ENCODE peak calls at places on chromosome 3, in seven cellular contexts. I is spleen, J is IMR-90, M is A549, Y is GM12878, R is HCT116, D is stomach. B is an unnamed sample. For H3K4me1, the result is how much of the 10 kb centered on the place peaks cover.

GRCh38 chr3:150094150-150094932 is 123.6 kb upstream of the PFN2 start:
- DNase-seq in M (no peak), J (peak), Y (no peak), R (peak), D (no peak), I (no peak), B (no peak)

GRCh38 chr3:83913381-83913780 is 1045.4 kb upstream of the CADM2 start:
- DNase-seq in M (no peak), D (no peak), J (no peak), Y (no peak), I (no peak), R (no peak), B (no peak)

GRCh38 chr3:156964562-156964961 is 138.4 kb downstream of the LEKR1 start:
- DNase-seq in R (no peak), M (no peak), I (no peak), Y (no peak), J (peak), D (no peak), B (no peak)

GRCh38 chr3:134428396-134428795 is 54.1 kb upstream of the AMOTL2 start:
- DNase-seq in R (no peak), D (no peak), M (no peak), I (no peak), J (peak), Y (no peak), B (no peak)

GRCh38 chr3:53545365-53546031 is 51.1 kb downstream of the CACNA1D start:
- DNase-seq in I (no peak), M (no peak), D (no peak), Y (no peak), J (no peak), R (no peak), B (no peak)

GRCh38 chr3:48765376-48765775 is 48.4 kb upstream of the IP6K2 start:
- DNase-seq in R (no peak), Y (no peak), J (no peak), M (peak), I (no peak), D (peak), B (no peak)

GRCh38 chr3:188683032-188683491 is 488.7 kb upstream of the TPRG1 start:
- DNase-seq in Y (no peak), I (no peak), R (no peak), J (peak), D (no peak), M (no peak), B (no peak)

GRCh38 chr3:64244011-64244942 is 19.0 kb upstream of the PRICKLE2 start:
- DNase-seq in D (no peak), J (no peak), Y (no peak), I (no peak), R (peak), M (peak), B (no peak)

GRCh38 chr3:169498336-169498735 is 165.2 kb downstream of the MECOM start:
- DNase-seq in J (no peak), M (no peak), Y (no peak), D (no peak), R (no peak), I (no peak), B (no peak)

GRCh38 chr3:77079988-77080585 is 40.2 kb downstream of the ROBO2 start:
- DNase-seq in M (no peak), J (no peak), D (no peak), I (no peak), Y (no peak), R (no peak), B (no peak)

GRCh38 chr3:141051641-141052569 is 758 bp downstream of the SPSB4 start:
- DNase-seq in D (no peak), Y (no peak), M (peak), J (peak), I (no peak), R (no peak), B (no peak)

GRCh38 chr3:30180305-30181275 is 425.8 kb upstream of the TGFBR2 start:
- DNase-seq in R (no peak), M (no peak), J (no peak), I (no peak), D (no peak), Y (no peak), B (no peak)

GRCh38 chr3:124569761-124570160 is 160.5 kb upstream of the UMPS start:
- DNase-seq in Y (no peak), R (no peak), J (no peak), M (no peak), I (no peak), D (peak), B (peak)

GRCh38 chr3:139204756-139205155 is 139.1 kb upstream of the MRPS22 start:
- DNase-seq in J (peak), R (no peak), M (no peak), D (no peak), I (no peak), Y (no peak), B (no peak)

GRCh38 chr3:131907809-131908208 is 127.0 kb downstream of the CPNE4 start:
- DNase-seq in I (no peak), M (no peak), D (no peak), J (no peak), Y (no peak), R (no peak), B (peak)

GRCh38 chr3:29215948-29216347 is 64.9 kb upstream of the RBMS3 start:
- DNase-seq in M (no peak), I (no peak), Y (no peak), D (no peak), R (no peak), J (peak), B (no peak)

GRCh38 chr3:21752749-21753347 is 1.8 kb upstream of the ZNF385D start:
- DNase-seq in I (no peak), M (peak), D (no peak), R (no peak), J (peak), Y (no peak), B (no peak)

GRCh38 chr3:109803274-109803673 is 465.9 kb upstream of the DPPA4 start:
- DNase-seq in Y (no peak), M (peak), D (no peak), I (no peak), R (peak), J (no peak), B (no peak)

GRCh38 chr3:175386630-175387029 is 527.5 kb downstream of the NAALADL2 start:
- DNase-seq in D (no peak), I (no peak), Y (no peak), R (no peak), J (peak), M (peak), B (no peak)

GRCh38 chr3:174099724-174100123 is 702.2 kb downstream of the NLGN1 start:
- DNase-seq in J (no peak), Y (no peak), D (no peak), R (no peak), I (no peak), M (no peak), B (no peak)

GRCh38 chr3:78258798-78259197 is 1218.9 kb downstream of the ROBO2 start:
- DNase-seq in J (peak), I (no peak), D (no peak), R (no peak), M (no peak), Y (no peak), B (no peak)

GRCh38 chr3:175274474-175275218 is 415.5 kb downstream of the NAALADL2 start:
- DNase-seq in I (no peak), R (no peak), J (no peak), D (no peak), Y (no peak), M (no peak), B (no peak)

GRCh38 chr3:60610441-60611112 is 640.7 kb downstream of the FHIT start:
- DNase-seq in J (peak), D (peak), Y (no peak), I (no peak), R (no peak), M (no peak), B (peak)

GRCh38 chr3:177437513-177438337 is 240.4 kb upstream of the TBL1XR1 start:
- DNase-seq in Y (no peak), J (no peak), D (no peak), R (no peak), I (no peak), M (no peak), B (no peak)

GRCh38 chr3:193593666-193594025 is 638 bp downstream of the OPA1 start:
- DNase-seq in I (no peak), D (no peak), Y (no peak), J (peak), M (peak), R (no peak), B (no peak)

GRCh38 chr3:44434834-44435510 is 42.5 kb downstream of the ZNF445 start:
- DNase-seq in I (no peak), J (no peak), R (no peak), M (no peak), Y (no peak), D (no peak), B (no peak)

GRCh38 chr3:24343084-24343783 is 151.4 kb downstream of the THRB start:
- DNase-seq in J (peak), M (no peak), I (no peak), D (no peak), R (no peak), Y (no peak), B (no peak)

GRCh38 chr3:79414821-79415220 is 353.0 kb downstream of the ROBO1 start:
- DNase-seq in M (no peak), R (no peak), J (peak), D (no peak), I (no peak), Y (no peak), B (no peak)

GRCh38 chr3:184134746-184135148 is 411 bp upstream of the EIF2B5 start:
- DNase-seq in I (no peak), M (no peak), D (peak), R (no peak), J (no peak), Y (no peak), B (no peak)

GRCh38 chr3:194443911-194444310 is 42.9 kb downstream of the ATP13A3 start:
- DNase-seq in M (no peak), I (no peak), R (no peak), D (no peak), Y (no peak), J (no peak), B (no peak)

GRCh38 chr3:45553469-45553974 is 41.0 kb upstream of the LIMD1 start:
- DNase-seq in Y (no peak), R (no peak), I (no peak), J (peak), D (peak), M (no peak), B (peak)

GRCh38 chr3:125651246-125651645 is 55.9 kb upstream of the OSBPL11 start:
- DNase-seq in D (no peak), Y (no peak), R (no peak), M (peak), I (no peak), J (peak), B (no peak)

GRCh38 chr3:8840556-8840955 is 71.1 kb upstream of the OXTR start:
- DNase-seq in D (no peak), Y (no peak), I (no peak), R (no peak), J (peak), M (peak), B (no peak)

GRCh38 chr3:132006605-132007204 is 28.1 kb downstream of the CPNE4 start:
- DNase-seq in M (peak), D (peak), J (peak), Y (no peak), I (no peak), R (peak), B (peak)

GRCh38 chr3:17307889-17308288 is 423.1 kb downstream of the PLCL2 start:
- DNase-seq in Y (no peak), M (no peak), R (no peak), J (no peak), D (no peak), I (no peak), B (no peak)

GRCh38 chr3:36928220-36928619 is 16.6 kb downstream of the TRANK1 start:
- DNase-seq in Y (no peak), I (no peak), J (no peak), R (no peak), M (no peak), D (no peak), B (no peak)

GRCh38 chr3:17602126-17602525 is 140.3 kb downstream of the TBC1D5 start:
- DNase-seq in I (no peak), J (peak), D (no peak), M (peak), Y (no peak), R (no peak), B (no peak)

GRCh38 chr3:136632625-136633081 is 119.5 kb downstream of the STAG1 start:
- DNase-seq in J (peak), Y (no peak), D (no peak), I (no peak), R (no peak), M (peak), B (no peak)

GRCh38 chr3:8663177-8664061 is 18.8 kb upstream of the SSUH2 start:
- DNase-seq in D (peak), I (no peak), R (peak), J (peak), M (peak), Y (peak), B (peak)

DNA sequence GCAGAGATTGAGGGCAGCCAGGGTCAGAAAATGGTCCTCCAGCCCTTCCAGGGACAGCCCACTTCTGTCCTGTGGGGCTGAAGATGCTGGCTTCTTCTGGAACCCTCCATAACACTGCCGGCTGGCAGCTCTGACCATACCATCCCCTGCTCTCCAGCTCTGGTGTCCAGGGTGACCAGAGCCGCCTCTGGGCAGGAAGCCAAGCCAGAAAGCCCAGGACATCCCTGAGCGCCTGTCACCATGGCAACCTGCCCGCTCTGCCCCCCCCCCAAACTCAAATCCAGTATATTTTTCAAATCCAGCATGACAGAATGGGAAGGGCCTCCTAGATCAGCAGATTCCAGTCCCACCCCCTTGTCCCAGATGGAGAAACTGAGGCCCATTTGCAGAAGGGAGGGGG is 420 bp upstream of the TMIE start:
- DNase-seq in Y (no peak), I (no peak), J (no peak), R (no peak), M (no peak), D (no peak), B (peak)
- H3K27ac ChIP-seq in Y (no peak), I (no peak), J (no peak), R (no peak), M (no peak), D (no peak), B (no peak)

GRCh38 chr3:13479582-13480339 is at the start of gene HDAC11:
- DNase-seq in D (peak), Y (peak), J (peak), M (peak), I (peak), R (peak), B (peak)
- TF ChIP-seq POLR2A in D (peak), Y (peak), J (no peak), M (peak), I (no peak), R (no peak), B (no peak)

GRCh38 chr3:108100906-108101305 is 10.1 kb upstream of the CD47 start:
- DNase-seq in D (no peak), Y (peak), R (no peak), I (no peak), M (no peak), J (no peak), B (no peak)

GRCh38 chr3:108102420-108103039 is 11.7 kb upstream of the CD47 start:
- DNase-seq in D (no peak), R (no peak), Y (no peak), I (no peak), J (no peak), M (no peak), B (no peak)

GRCh38 chr3:108103971-108104797 is 13.4 kb upstream of the CD47 start:
- DNase-seq in M (no peak), J (peak), Y (no peak), I (no peak), D (peak), R (no peak), B (peak)

GRCh38 chr3:108106031-108106430 is 15.2 kb upstream of the CD47 start:
- DNase-seq in J (peak), D (no peak), M (no peak), Y (no peak), R (no peak), I (no peak), B (no peak)

GRCh38 chr3:108103040-108103751 is 12.4 kb upstream of the CD47 start:
- DNase-seq in M (no peak), R (no peak), I (peak), D (no peak), J (no peak), Y (no peak), B (no peak)
- H3K4me1 ChIP-seq in M (under half), R (under half), I (half or more), D (under half), J (under half), Y (under half), B (under half)

GRCh38 chr3:5813521-5813920 is 626.0 kb downstream of the EDEM1 start:
- DNase-seq in J (no peak), I (no peak), D (no peak), R (no peak), M (no peak), Y (no peak), B (no peak)
- H3K27ac ChIP-seq in J (no peak), I (no peak), D (no peak), R (no peak), M (no peak), Y (no peak), B (no peak)

DNA sequence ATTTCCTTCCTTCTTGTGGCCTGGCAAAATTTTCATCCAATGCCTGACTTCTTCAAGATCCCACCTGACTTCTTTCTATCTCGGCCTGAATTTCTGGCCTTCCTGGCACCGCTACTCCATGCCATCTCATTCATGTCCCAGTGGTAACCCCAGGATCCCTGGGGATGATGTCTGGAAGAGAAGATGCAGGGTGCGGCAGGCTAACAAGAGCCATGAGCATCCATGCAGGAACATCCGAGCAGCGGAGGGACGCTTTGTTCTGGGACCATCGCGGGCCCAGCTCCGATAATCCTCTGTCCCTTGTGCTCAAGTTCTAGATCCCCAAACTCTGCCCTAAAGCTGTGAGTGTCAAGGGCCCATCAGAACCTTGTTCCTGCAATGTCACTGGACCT is 10.9 kb downstream of the MYL3 start:
- DNase-seq in I (peak), R (no peak), J (no peak), Y (no peak), D (no peak), M (no peak), B (no peak)
- TF ChIP-seq POLR2A in I (no peak), R (no peak), J (no peak), Y (no peak), D (no peak), M (no peak), B (no peak)

GRCh38 chr3:58018892-58019291 is 10.7 kb downstream of the FLNB start:
- DNase-seq in R (no peak), M (no peak), Y (no peak), D (no peak), I (no peak), J (no peak), B (no peak)
- H3K4me1 ChIP-seq in R (under half), M (half or more), Y (under half), D (half or more), I (under half), J (under half), B (half or more)

DNA sequence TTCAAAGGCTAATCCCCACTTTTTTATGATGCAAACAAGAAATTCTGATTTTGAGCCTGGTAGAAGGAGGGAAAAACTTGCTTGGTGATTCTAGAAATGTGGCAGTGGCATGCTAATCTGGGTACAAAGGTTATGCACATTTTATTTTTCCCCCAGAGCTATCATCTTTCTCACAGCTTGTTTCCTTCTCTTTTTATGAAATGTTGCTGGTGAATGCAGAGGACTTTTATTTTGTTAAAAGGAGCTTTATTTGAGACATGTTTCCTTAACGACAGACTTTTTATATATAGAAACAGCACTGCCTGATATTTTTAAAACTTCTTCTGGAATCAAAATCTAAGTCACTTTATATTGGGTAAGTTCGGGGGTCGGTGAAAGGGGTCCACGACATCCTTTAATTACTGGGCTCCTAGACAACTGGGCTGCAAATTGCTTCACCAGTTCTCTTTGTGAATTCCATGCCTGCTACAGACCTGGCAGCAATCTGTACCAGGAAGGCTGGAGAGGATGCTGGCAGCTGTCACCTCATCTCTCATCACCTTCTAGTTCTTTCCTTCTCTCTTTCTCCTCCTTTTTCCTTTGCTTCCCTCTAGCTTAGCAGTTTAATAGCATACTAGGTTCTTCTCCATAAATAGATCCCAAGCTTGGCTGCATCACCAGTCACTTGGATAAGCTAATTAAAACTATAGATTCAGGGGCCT is 464.7 kb downstream of the PDCD6IP start:
- DNase-seq in Y (no peak), I (no peak), M (no peak), J (no peak), D (no peak), R (no peak), B (no peak)
- H3K27ac ChIP-seq in Y (no peak), I (no peak), M (no peak), J (no peak), D (no peak), R (no peak), B (no peak)

GRCh38 chr3:119662604-119663377 is 2.4 kb upstream of the POPDC2 start:
- DNase-seq in R (no peak), M (no peak), Y (no peak), J (peak), D (no peak), I (no peak), B (no peak)
- TF ChIP-seq POLR2A in R (no peak), M (no peak), Y (no peak), J (no peak), D (no peak), I (no peak), B (no peak)

B was measured in thyroid gland.